ENCODE peak calls at places on chromosomes 1 and 21, in four cellular contexts. One of them, this sample, is unnamed.

GRCh38 chr1:109769335-109770078 is 5.8 kb upstream of the EPS8L3 start:
- DNase-seq in IMR-90: peak
- DNase-seq in SK-N-SH: no peak
- DNase-seq in K562: no peak
- DNase-seq in this sample: no peak

GRCh38 chr1:60978421-60979357 is 103.7 kb upstream of the NFIA start:
- DNase-seq in SK-N-SH: peak
- DNase-seq in IMR-90: peak
- DNase-seq in K562: peak
- DNase-seq in this sample: peak

GRCh38 chr1:14345925-14346550 is 252.4 kb upstream of the KAZN start:
- DNase-seq in IMR-90: no peak
- DNase-seq in SK-N-SH: no peak
- DNase-seq in K562: peak
- DNase-seq in this sample: no peak

GRCh38 chr1:201348211-201348566 is 29.3 kb downstream of the TNNT2 start:
- DNase-seq in IMR-90: peak
- DNase-seq in SK-N-SH: peak
- DNase-seq in K562: peak
- DNase-seq in this sample: peak

GRCh38 chr1:15616704-15617172 is 520 bp upstream of the DDI2 start:
- DNase-seq in SK-N-SH: peak
- DNase-seq in IMR-90: peak
- DNase-seq in K562: no peak
- DNase-seq in this sample: no peak

GRCh38 chr1:98172578-98172977 is 251.7 kb upstream of the DPYD start:
- DNase-seq in IMR-90: peak
- DNase-seq in K562: no peak
- DNase-seq in SK-N-SH: no peak
- DNase-seq in this sample: no peak

GRCh38 chr1:85801520-85801919 is 93.3 kb upstream of the ZNHIT6 start:
- DNase-seq in IMR-90: peak
- DNase-seq in SK-N-SH: no peak
- DNase-seq in K562: no peak
- DNase-seq in this sample: peak

GRCh38 chr1:8116892-8117262 is 90.8 kb upstream of the ERRFI1 start:
- DNase-seq in K562: no peak
- DNase-seq in SK-N-SH: no peak
- DNase-seq in IMR-90: peak
- DNase-seq in this sample: no peak

GRCh38 chr1:221431068-221431651 is 310.7 kb downstream of the DUSP10 start:
- DNase-seq in K562: no peak
- DNase-seq in IMR-90: peak
- DNase-seq in SK-N-SH: no peak
- DNase-seq in this sample: no peak

GRCh38 chr1:156908541-156908940 is 11.9 kb upstream of the LRRC71 start:
- DNase-seq in SK-N-SH: no peak
- DNase-seq in K562: no peak
- DNase-seq in IMR-90: no peak
- DNase-seq in this sample: no peak

GRCh38 chr1:85328713-85329376 is 52.4 kb upstream of the BCL10 start:
- DNase-seq in SK-N-SH: no peak
- DNase-seq in IMR-90: peak
- DNase-seq in K562: no peak
- DNase-seq in this sample: peak

GRCh38 chr1:31755197-31755611 is 8.9 kb downstream of the ADGRB2 start:
- DNase-seq in IMR-90: peak
- DNase-seq in K562: no peak
- DNase-seq in SK-N-SH: peak
- DNase-seq in this sample: no peak

GRCh38 chr21:35375115-35375514 is 326.0 kb upstream of the RUNX1 start:
- DNase-seq in SK-N-SH: no peak
- DNase-seq in K562: no peak
- DNase-seq in IMR-90: peak
- DNase-seq in this sample: no peak

DNA sequence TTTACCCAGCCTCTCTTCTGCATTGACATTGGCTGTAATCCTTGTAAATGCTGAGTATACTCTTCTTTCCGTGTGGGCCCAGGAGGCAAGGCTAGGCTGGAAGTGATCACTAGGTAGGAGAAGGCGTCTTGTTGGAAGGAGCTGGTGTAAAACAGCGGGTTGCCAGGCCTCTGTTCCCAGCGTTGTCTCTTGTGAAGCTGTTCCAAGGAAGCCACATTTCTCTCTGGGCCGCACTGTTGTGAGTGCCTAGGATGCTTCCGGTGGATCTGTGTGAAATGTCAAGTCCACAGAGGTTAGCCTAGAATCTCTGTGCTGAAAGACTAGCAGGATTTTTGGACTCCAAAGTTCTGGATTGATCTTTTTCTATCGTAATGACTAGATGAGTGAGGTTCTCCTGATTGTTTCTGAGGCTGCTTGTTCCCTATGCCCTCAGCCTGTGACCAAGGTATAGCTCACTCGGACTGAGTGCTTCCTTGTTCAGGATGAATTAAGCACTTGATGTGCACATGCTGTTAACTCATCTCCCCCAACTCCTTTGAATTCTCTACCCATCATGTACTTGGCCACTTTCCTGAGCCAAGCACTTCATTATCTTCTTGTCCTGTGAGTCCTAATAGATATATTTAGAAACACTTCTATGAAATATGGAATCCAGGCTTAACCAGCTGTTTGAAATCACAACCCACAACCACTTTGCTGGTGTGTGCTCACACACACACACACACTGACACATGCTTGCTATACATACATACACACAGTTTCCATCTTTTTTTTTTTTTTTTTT is 63.3 kb downstream of the PBX1 start:
- DNase-seq in K562: no peak
- DNase-seq in SK-N-SH: no peak
- DNase-seq in IMR-90: no peak
- DNase-seq in this sample: no peak
- TF ChIP-seq RFX5 in K562: no peak
- TF ChIP-seq RFX5 in SK-N-SH: no peak
- TF ChIP-seq RFX5 in IMR-90: no peak
- TF ChIP-seq RFX5 in this sample: no peak

GRCh38 chr1:26317612-26318337 is at the start of gene CD52:
- DNase-seq in SK-N-SH: no peak
- DNase-seq in IMR-90: no peak
- DNase-seq in K562: peak
- DNase-seq in this sample: no peak
- TF ChIP-seq RFX5 in SK-N-SH: no peak
- TF ChIP-seq RFX5 in IMR-90: no peak
- TF ChIP-seq RFX5 in K562: no peak
- TF ChIP-seq RFX5 in this sample: no peak

GRCh38 chr1:231629132-231629531 is 2.5 kb downstream of the DISC1 start:
- DNase-seq in SK-N-SH: no peak
- DNase-seq in K562: peak
- DNase-seq in IMR-90: no peak
- DNase-seq in this sample: no peak
- TF ChIP-seq RFX5 in SK-N-SH: no peak
- TF ChIP-seq RFX5 in K562: no peak
- TF ChIP-seq RFX5 in IMR-90: no peak
- TF ChIP-seq RFX5 in this sample: no peak

GRCh38 chr1:94962745-94963265 is 35.9 kb upstream of the CNN3 start:
- DNase-seq in K562: no peak
- DNase-seq in SK-N-SH: no peak
- DNase-seq in IMR-90: peak
- DNase-seq in this sample: no peak
- TF ChIP-seq RFX5 in K562: no peak
- TF ChIP-seq RFX5 in SK-N-SH: no peak
- TF ChIP-seq RFX5 in IMR-90: no peak
- TF ChIP-seq RFX5 in this sample: no peak

GRCh38 chr1:94117250-94117851 is 3.6 kb downstream of the ABCA4 start:
- DNase-seq in K562: no peak
- DNase-seq in IMR-90: no peak
- DNase-seq in SK-N-SH: peak
- DNase-seq in this sample: no peak
- TF ChIP-seq RFX5 in K562: no peak
- TF ChIP-seq RFX5 in IMR-90: no peak
- TF ChIP-seq RFX5 in SK-N-SH: no peak
- TF ChIP-seq RFX5 in this sample: no peak

GRCh38 chr21:42151148-42152074 is 67.5 kb upstream of the ABCG1 start:
- DNase-seq in K562: no peak
- DNase-seq in SK-N-SH: no peak
- DNase-seq in IMR-90: no peak
- DNase-seq in this sample: no peak

GRCh38 chr21:42150458-42151085 is 68.4 kb upstream of the ABCG1 start:
- DNase-seq in IMR-90: no peak
- DNase-seq in K562: no peak
- DNase-seq in SK-N-SH: no peak
- DNase-seq in this sample: no peak

GRCh38 chr21:42148097-42148496 is 70.8 kb upstream of the ABCG1 start:
- DNase-seq in IMR-90: no peak
- DNase-seq in K562: no peak
- DNase-seq in SK-N-SH: no peak
- DNase-seq in this sample: no peak

GRCh38 chr21:42148584-42148983 is 70.4 kb upstream of the ABCG1 start:
- DNase-seq in K562: no peak
- DNase-seq in IMR-90: no peak
- DNase-seq in SK-N-SH: no peak
- DNase-seq in this sample: no peak

DNA sequence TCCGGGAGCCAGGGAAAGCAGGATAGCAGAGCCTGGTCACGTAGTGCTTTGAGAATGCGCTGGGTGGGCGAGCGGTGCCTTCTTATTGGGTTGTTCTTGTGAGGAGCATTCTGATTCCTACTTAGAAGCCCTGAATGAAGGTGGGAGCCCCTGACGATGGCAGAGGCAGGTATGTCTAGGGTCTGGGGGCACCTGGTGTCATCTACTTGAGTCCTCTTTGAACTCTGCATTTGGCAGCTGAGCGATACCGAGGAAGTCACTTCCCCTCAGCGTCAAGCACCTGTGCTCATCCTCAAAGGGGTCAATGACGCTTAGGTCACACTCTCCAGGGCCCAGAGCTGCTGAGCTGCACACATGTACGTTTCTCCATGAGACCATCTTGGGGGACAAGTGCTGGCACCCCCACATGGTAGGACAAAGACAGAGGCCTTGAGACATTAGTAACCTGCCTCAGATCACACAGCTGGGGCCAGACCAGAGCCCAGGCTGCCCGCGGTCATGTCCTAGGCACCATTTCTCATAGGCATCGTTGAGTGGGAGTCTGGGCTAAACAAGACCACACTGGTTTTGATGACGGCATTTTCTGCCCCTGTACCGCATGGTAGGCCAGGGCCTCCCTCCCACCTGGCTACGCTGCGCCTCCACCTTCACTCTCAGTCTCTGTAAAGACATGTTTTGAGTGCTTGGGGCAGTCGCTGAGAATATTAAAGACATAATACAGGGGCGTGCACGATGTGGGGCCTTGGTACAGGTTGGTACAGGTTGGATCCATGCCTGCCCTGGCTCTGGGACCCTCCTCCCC is 69.1 kb upstream of the ABCG1 start:
- DNase-seq in IMR-90: no peak
- DNase-seq in K562: no peak
- DNase-seq in SK-N-SH: peak
- DNase-seq in this sample: no peak
- TF ChIP-seq RFX5 in IMR-90: no peak
- TF ChIP-seq RFX5 in K562: no peak
- TF ChIP-seq RFX5 in SK-N-SH: no peak
- TF ChIP-seq RFX5 in this sample: no peak